ENCODE peak calls at places on chromosome 11, in six cellular contexts. One of them, this sample, is unnamed.

GRCh38 chr11:44680982-44681597 is 45.7 kb upstream of the TSPAN18 start:
- DNase-seq in endothelial cell of umbilical vein: no peak
- DNase-seq in tibial artery: no peak
- DNase-seq in cardiac muscle cell: peak; percentile 47
- DNase-seq in spleen: no peak
- DNase-seq in ovary: no peak
- DNase-seq in this sample: peak; percentile 63

GRCh38 chr11:86798988-86799387 is 1.4 kb upstream of the PRSS23 start:
- DNase-seq in endothelial cell of umbilical vein: peak; percentile 41
- DNase-seq in tibial artery: no peak
- DNase-seq in cardiac muscle cell: peak; percentile 87
- DNase-seq in spleen: no peak
- DNase-seq in ovary: no peak
- DNase-seq in this sample: no peak

GRCh38 chr11:116412118-116412889 is 360.5 kb downstream of the BUD13 start:
- DNase-seq in endothelial cell of umbilical vein: no peak
- DNase-seq in tibial artery: no peak
- DNase-seq in cardiac muscle cell: no peak
- DNase-seq in spleen: no peak
- DNase-seq in ovary: no peak
- DNase-seq in this sample: no peak

GRCh38 chr11:130209128-130209932 is 49.7 kb downstream of the ST14 start:
- DNase-seq in endothelial cell of umbilical vein: no peak
- DNase-seq in tibial artery: no peak
- DNase-seq in cardiac muscle cell: no peak
- DNase-seq in spleen: no peak
- DNase-seq in ovary: no peak
- DNase-seq in this sample: peak; percentile 49

GRCh38 chr11:17563248-17563647 is 16.2 kb downstream of the OTOG start:
- DNase-seq in endothelial cell of umbilical vein: no peak
- DNase-seq in tibial artery: no peak
- DNase-seq in cardiac muscle cell: no peak
- DNase-seq in spleen: no peak
- DNase-seq in ovary: no peak
- DNase-seq in this sample: peak; percentile 75

GRCh38 chr11:1831338-1832180 is 3.2 kb upstream of the SYT8 start:
- DNase-seq in endothelial cell of umbilical vein: no peak
- DNase-seq in tibial artery: no peak
- DNase-seq in cardiac muscle cell: no peak
- DNase-seq in spleen: peak; percentile 72
- DNase-seq in ovary: no peak
- DNase-seq in this sample: peak; percentile 65

GRCh38 chr11:106012744-106013143 is 9.3 kb downstream of the MSANTD4 start:
- DNase-seq in endothelial cell of umbilical vein: peak; percentile 74
- DNase-seq in tibial artery: no peak
- DNase-seq in cardiac muscle cell: peak; percentile 76
- DNase-seq in spleen: no peak
- DNase-seq in ovary: no peak
- DNase-seq in this sample: no peak

GRCh38 chr11:78032090-78032489 is 9.0 kb upstream of the KCTD14 start:
- DNase-seq in endothelial cell of umbilical vein: no peak
- DNase-seq in tibial artery: no peak
- DNase-seq in cardiac muscle cell: peak; percentile 63
- DNase-seq in spleen: no peak
- DNase-seq in ovary: no peak
- DNase-seq in this sample: no peak

GRCh38 chr11:1740786-1741530 is 9.4 kb downstream of the IFITM10 start:
- DNase-seq in endothelial cell of umbilical vein: no peak
- DNase-seq in tibial artery: no peak
- DNase-seq in cardiac muscle cell: no peak
- DNase-seq in spleen: peak; percentile 32
- DNase-seq in ovary: no peak
- DNase-seq in this sample: no peak

GRCh38 chr11:94791216-94791889 is 23.2 kb downstream of the AMOTL1 start:
- DNase-seq in endothelial cell of umbilical vein: no peak
- DNase-seq in tibial artery: no peak
- DNase-seq in cardiac muscle cell: peak; percentile 50
- DNase-seq in spleen: no peak
- DNase-seq in ovary: no peak
- DNase-seq in this sample: no peak

GRCh38 chr11:131356201-131356600 is 14.2 kb upstream of the NTM start:
- DNase-seq in endothelial cell of umbilical vein: no peak
- DNase-seq in tibial artery: no peak
- DNase-seq in cardiac muscle cell: peak; percentile 79
- DNase-seq in spleen: no peak
- DNase-seq in ovary: no peak
- DNase-seq in this sample: no peak

GRCh38 chr11:117669616-117670015 is 127.4 kb downstream of the DSCAML1 start:
- DNase-seq in endothelial cell of umbilical vein: no peak
- DNase-seq in tibial artery: no peak
- DNase-seq in cardiac muscle cell: no peak
- DNase-seq in spleen: no peak
- DNase-seq in ovary: no peak
- DNase-seq in this sample: no peak

GRCh38 chr11:88036701-88037100 is 138.5 kb downstream of the RAB38 start:
- DNase-seq in endothelial cell of umbilical vein: no peak
- DNase-seq in tibial artery: no peak
- DNase-seq in cardiac muscle cell: no peak
- DNase-seq in spleen: no peak
- DNase-seq in ovary: no peak
- DNase-seq in this sample: no peak

GRCh38 chr11:9493492-9493891 is 32.7 kb downstream of the ZNF143 start:
- DNase-seq in endothelial cell of umbilical vein: no peak
- DNase-seq in tibial artery: no peak
- DNase-seq in cardiac muscle cell: no peak
- DNase-seq in spleen: no peak
- DNase-seq in ovary: no peak
- DNase-seq in this sample: no peak

GRCh38 chr11:76588455-76589325 is 81.9 kb downstream of the LRRC32 start:
- DNase-seq in endothelial cell of umbilical vein: peak; percentile 99
- DNase-seq in tibial artery: peak; percentile 79
- DNase-seq in cardiac muscle cell: peak; percentile 80
- DNase-seq in spleen: peak; percentile 90
- DNase-seq in ovary: peak; percentile 28
- DNase-seq in this sample: peak; percentile 57

GRCh38 chr11:17544181-17544622 is at the start of gene USH1C:
- DNase-seq in endothelial cell of umbilical vein: no peak
- DNase-seq in tibial artery: no peak
- DNase-seq in cardiac muscle cell: no peak
- DNase-seq in spleen: peak; percentile 73
- DNase-seq in ovary: no peak
- DNase-seq in this sample: peak; percentile 97

GRCh38 chr11:16881074-16881709 is 133.0 kb downstream of the PLEKHA7 start:
- DNase-seq in endothelial cell of umbilical vein: no peak
- DNase-seq in tibial artery: peak; percentile 29
- DNase-seq in cardiac muscle cell: peak; percentile 69
- DNase-seq in spleen: no peak
- DNase-seq in ovary: peak; percentile 62
- DNase-seq in this sample: peak; percentile 40

GRCh38 chr11:26976389-26976788 is 17.5 kb upstream of the FIBIN start:
- DNase-seq in endothelial cell of umbilical vein: no peak
- DNase-seq in tibial artery: no peak
- DNase-seq in cardiac muscle cell: peak; percentile 76
- DNase-seq in spleen: no peak
- DNase-seq in ovary: no peak
- DNase-seq in this sample: no peak

GRCh38 chr11:100965346-100965745 is 164.3 kb downstream of the PGR start:
- DNase-seq in endothelial cell of umbilical vein: no peak
- DNase-seq in tibial artery: no peak
- DNase-seq in cardiac muscle cell: no peak
- DNase-seq in spleen: no peak
- DNase-seq in ovary: no peak
- DNase-seq in this sample: no peak
- H3K4me3 ChIP-seq in endothelial cell of umbilical vein: no peak overlapping the region
- H3K4me3 ChIP-seq in tibial artery: no peak overlapping the region
- H3K4me3 ChIP-seq in cardiac muscle cell: no peak overlapping the region
- H3K4me3 ChIP-seq in spleen: no peak overlapping the region
- H3K4me3 ChIP-seq in ovary: no peak overlapping the region
- H3K4me3 ChIP-seq in this sample: no peak overlapping the region

DNA sequence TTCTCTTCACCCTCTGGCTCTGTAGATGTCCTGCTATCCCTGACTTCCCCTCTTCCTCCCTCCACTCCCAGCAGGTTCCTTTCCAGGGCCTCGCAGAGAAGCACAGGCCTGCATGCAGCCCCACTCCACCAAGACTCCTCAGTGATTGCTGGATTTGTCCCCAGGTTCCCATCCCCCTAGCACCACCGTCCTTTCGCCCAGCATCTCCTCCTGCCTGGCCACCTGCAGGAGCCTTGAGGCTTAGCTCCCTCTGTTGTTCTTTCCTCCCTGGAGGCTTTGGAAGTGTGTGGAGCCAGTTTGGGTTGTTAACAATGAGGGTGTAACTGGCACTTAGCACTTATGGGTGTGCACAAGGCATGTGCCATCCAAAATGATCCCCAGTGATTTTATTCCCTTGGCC is 170.9 kb downstream of the TENM4 start:
- DNase-seq in endothelial cell of umbilical vein: no peak
- DNase-seq in tibial artery: no peak
- DNase-seq in cardiac muscle cell: no peak
- DNase-seq in spleen: no peak
- DNase-seq in ovary: no peak
- DNase-seq in this sample: peak; percentile 56
- H3K36me3 ChIP-seq in endothelial cell of umbilical vein: no peaks in the 10 kb centered on the region
- H3K36me3 ChIP-seq in tibial artery: no peaks in the 10 kb centered on the region
- H3K36me3 ChIP-seq in cardiac muscle cell: no peaks in the 10 kb centered on the region
- H3K36me3 ChIP-seq in spleen: no peaks in the 10 kb centered on the region
- H3K36me3 ChIP-seq in ovary: no peaks in the 10 kb centered on the region
- H3K36me3 ChIP-seq in this sample: no peaks in the 10 kb centered on the region

GRCh38 chr11:43639224-43639623 is 41.3 kb upstream of the HSD17B12 start:
- DNase-seq in endothelial cell of umbilical vein: no peak
- DNase-seq in tibial artery: no peak
- DNase-seq in cardiac muscle cell: no peak
- DNase-seq in spleen: no peak
- DNase-seq in ovary: no peak
- DNase-seq in this sample: no peak
- H3K27me3 ChIP-seq in endothelial cell of umbilical vein: peaks cover 17% of the 10 kb centered on the region
- H3K27me3 ChIP-seq in tibial artery: peaks cover 47% of the 10 kb centered on the region
- H3K27me3 ChIP-seq in cardiac muscle cell: peaks cover 28% of the 10 kb centered on the region
- H3K27me3 ChIP-seq in spleen: peaks cover 48% of the 10 kb centered on the region
- H3K27me3 ChIP-seq in ovary: no peaks in the 10 kb centered on the region
- H3K27me3 ChIP-seq in this sample: peaks cover 10% of the 10 kb centered on the region

GRCh38 chr11:107695446-107695845 is 16.4 kb downstream of the SLN start:
- DNase-seq in endothelial cell of umbilical vein: no peak
- DNase-seq in tibial artery: no peak
- DNase-seq in cardiac muscle cell: no peak
- DNase-seq in spleen: no peak
- DNase-seq in ovary: no peak
- DNase-seq in this sample: no peak

GRCh38 chr11:107691003-107691402 is 20.9 kb downstream of the SLN start:
- DNase-seq in endothelial cell of umbilical vein: peak; percentile 52
- DNase-seq in tibial artery: no peak
- DNase-seq in cardiac muscle cell: peak; percentile 41
- DNase-seq in spleen: no peak
- DNase-seq in ovary: no peak
- DNase-seq in this sample: no peak

GRCh38 chr11:107699371-107700348 is 12.2 kb downstream of the SLN start:
- DNase-seq in endothelial cell of umbilical vein: no peak
- DNase-seq in tibial artery: no peak
- DNase-seq in cardiac muscle cell: peak; percentile 44
- DNase-seq in spleen: no peak
- DNase-seq in ovary: no peak
- DNase-seq in this sample: no peak

GRCh38 chr11:107697291-107697690 is 14.6 kb downstream of the SLN start:
- DNase-seq in endothelial cell of umbilical vein: no peak
- DNase-seq in tibial artery: no peak
- DNase-seq in cardiac muscle cell: no peak
- DNase-seq in spleen: no peak
- DNase-seq in ovary: no peak
- DNase-seq in this sample: no peak

GRCh38 chr11:107696140-107696539 is 15.7 kb downstream of the SLN start:
- DNase-seq in endothelial cell of umbilical vein: peak; percentile 90
- DNase-seq in tibial artery: no peak
- DNase-seq in cardiac muscle cell: peak; percentile 93
- DNase-seq in spleen: no peak
- DNase-seq in ovary: no peak
- DNase-seq in this sample: no peak
- H3K4me3 ChIP-seq in endothelial cell of umbilical vein: no peak overlapping the region
- H3K4me3 ChIP-seq in tibial artery: no peak overlapping the region
- H3K4me3 ChIP-seq in cardiac muscle cell: no peak overlapping the region
- H3K4me3 ChIP-seq in spleen: no peak overlapping the region
- H3K4me3 ChIP-seq in ovary: no peak overlapping the region
- H3K4me3 ChIP-seq in this sample: no peak overlapping the region